ENCODE peak calls at places on chromosomes 5 and 9, in eight cellular contexts. D is AG04450, H is MCF 10A, C is foreskin fibroblast, R is glutamatergic neuron, O is neural progenitor cell, Z is BJ, L is MM.1S. M is an unnamed sample.

GRCh38 chr5:123422433-123423277 is 548 bp downstream of the CEP120 start:
- DNase-seq in D (no peak), H (peak; percentile 56), C (peak; percentile 49), R (no peak), O (peak; percentile 46), Z (no peak), L (peak; percentile 35), M (peak; percentile 44)

GRCh38 chr5:151902215-151902614 is 22.4 kb downstream of the GLRA1 start:
- DNase-seq in D (no peak), H (no peak), C (no peak), R (no peak), O (no peak), Z (no peak), L (no peak), M (peak; percentile 46)

GRCh38 chr9:114033397-114034103 is 44.5 kb downstream of the AMBP start:
- DNase-seq in D (no peak), H (peak; percentile 8), C (peak; percentile 38), R (peak; percentile 61), O (peak; percentile 61), Z (no peak), L (no peak), M (peak; percentile 58)

GRCh38 chr9:4837768-4838546 is 45.2 kb downstream of the RCL1 start:
- DNase-seq in D (peak; percentile 49), H (peak; percentile 78), C (peak; percentile 59), R (no peak), O (no peak), Z (peak; percentile 74), L (no peak), M (no peak)

GRCh38 chr9:21812945-21813568 is 10.6 kb downstream of the MTAP start:
- DNase-seq in D (no peak), H (no peak), C (peak; percentile 89), R (peak; percentile 82), O (peak; percentile 74), Z (no peak), L (peak; percentile 54), M (peak; percentile 52)

GRCh38 chr9:12703996-12704395 is 10.8 kb downstream of the TYRP1 start:
- DNase-seq in D (no peak), H (no peak), C (no peak), R (no peak), O (no peak), Z (no peak), L (no peak), M (no peak)

GRCh38 chr5:168651654-168652053 is 72.5 kb upstream of the PANK3 start:
- DNase-seq in D (no peak), H (peak; percentile 96), C (peak; percentile 91), R (no peak), O (no peak), Z (peak; percentile 49), L (no peak), M (no peak)

GRCh38 chr5:58240286-58240685 is 219.6 kb downstream of the PLK2 start:
- DNase-seq in D (peak; percentile 46), H (peak; percentile 64), C (peak; percentile 74), R (no peak), O (no peak), Z (no peak), L (no peak), M (no peak)

GRCh38 chr9:74810200-74810599 is 77.5 kb downstream of the TRPM6 start:
- DNase-seq in D (no peak), H (no peak), C (no peak), R (no peak), O (no peak), Z (no peak), L (no peak), M (no peak)

GRCh38 chr5:127833999-127834953 is 131.1 kb downstream of the CCDC192 start:
- DNase-seq in D (no peak), H (no peak), C (peak; percentile 55), R (no peak), O (peak; percentile 47), Z (no peak), L (no peak), M (no peak)
- TF ChIP-seq CTCF in D (no peak), H (no peak), C (no peak), R (no peak), O (no peak), Z (no peak), L (peak; percentile 5), M (no peak)

DNA sequence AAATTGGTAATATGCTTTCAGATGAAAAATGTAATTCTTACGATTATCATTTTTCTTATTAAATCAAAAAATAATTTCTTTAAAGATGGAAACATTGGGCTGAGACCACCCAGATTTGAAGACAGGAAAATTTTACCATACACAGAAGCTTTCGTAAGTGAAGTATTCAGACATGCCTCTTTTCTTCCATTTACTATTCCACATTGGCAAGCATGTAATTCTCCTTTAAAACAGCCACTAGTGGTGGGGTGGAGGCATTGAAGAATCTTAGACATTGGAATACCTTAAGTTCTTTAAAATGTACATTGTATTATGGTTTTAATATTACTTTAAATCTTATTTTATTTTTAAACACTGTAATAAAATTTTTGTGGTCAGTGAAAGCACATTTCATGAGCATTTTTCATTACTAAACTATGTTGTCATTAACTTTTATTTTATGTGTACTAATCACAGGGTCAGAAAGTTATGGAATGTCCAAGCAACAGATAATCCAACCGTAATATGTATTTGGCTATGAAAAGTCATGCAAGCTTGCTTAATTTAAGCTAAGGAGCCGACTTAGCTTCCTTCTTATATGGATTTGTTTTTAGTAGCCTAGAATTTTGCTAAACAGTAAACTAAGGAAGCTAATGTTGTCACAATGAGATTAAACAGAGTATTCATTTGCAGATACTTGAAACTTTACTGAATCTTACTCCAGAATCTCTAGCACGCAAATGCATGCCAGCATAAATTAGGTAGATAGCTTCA is 97.4 kb upstream of the ALDH1A1 start:
- DNase-seq in D (no peak), H (no peak), C (peak; percentile 70), R (no peak), O (no peak), Z (peak; percentile 93), L (no peak), M (no peak)
- TF ChIP-seq CTCF in D (no peak), H (no peak), C (peak; percentile 18), R (no peak), O (no peak), Z (peak; percentile 52), L (no peak), M (no peak)

GRCh38 chr9:37523916-37524315 is 38.2 kb downstream of the POLR1E start:
- DNase-seq in D (no peak), H (no peak), C (no peak), R (no peak), O (no peak), Z (no peak), L (no peak), M (no peak)

GRCh38 chr9:37531699-37532098 is 44.5 kb downstream of the FBXO10 start:
- DNase-seq in D (no peak), H (no peak), C (no peak), R (no peak), O (no peak), Z (no peak), L (peak; percentile 84), M (peak; percentile 44)

GRCh38 chr9:37529111-37529510 is 43.4 kb downstream of the POLR1E start:
- DNase-seq in D (no peak), H (peak; percentile 61), C (no peak), R (no peak), O (no peak), Z (no peak), L (peak; percentile 96), M (peak; percentile 76)

GRCh38 chr9:37522971-37523370 is 37.2 kb downstream of the POLR1E start:
- DNase-seq in D (no peak), H (no peak), C (no peak), R (no peak), O (no peak), Z (no peak), L (no peak), M (no peak)

GRCh38 chr9:37528652-37529072 is 42.9 kb downstream of the POLR1E start:
- DNase-seq in D (no peak), H (no peak), C (no peak), R (no peak), O (no peak), Z (no peak), L (peak; percentile 89), M (no peak)
- TF ChIP-seq CTCF in D (no peak), H (no peak), C (no peak), R (no peak), O (no peak), Z (no peak), L (peak; percentile 6), M (no peak)

DNA sequence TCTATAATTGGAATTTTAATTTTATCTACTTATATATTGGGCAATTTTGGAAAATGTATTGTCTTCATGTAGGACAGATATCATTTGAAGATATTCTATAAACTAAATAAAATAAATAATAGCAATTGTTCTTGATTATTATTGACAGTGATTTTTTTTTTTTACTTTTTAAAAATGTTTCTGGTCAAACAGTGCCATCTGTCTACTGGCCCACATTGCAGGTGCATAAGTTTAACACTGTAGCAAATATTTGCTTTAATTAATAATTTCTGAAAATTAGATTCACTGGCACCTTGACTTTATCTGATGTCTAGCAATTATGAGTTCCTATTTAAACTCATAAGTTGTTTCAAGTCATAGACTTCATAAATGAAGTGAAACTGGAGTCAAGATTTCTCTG is 41.1 kb upstream of the ISOC1 start:
- DNase-seq in D (no peak), H (no peak), C (no peak), R (no peak), O (no peak), Z (no peak), L (no peak), M (no peak)
- TF ChIP-seq CTCF in D (no peak), H (no peak), C (no peak), R (no peak), O (no peak), Z (no peak), L (no peak), M (no peak)

DNA sequence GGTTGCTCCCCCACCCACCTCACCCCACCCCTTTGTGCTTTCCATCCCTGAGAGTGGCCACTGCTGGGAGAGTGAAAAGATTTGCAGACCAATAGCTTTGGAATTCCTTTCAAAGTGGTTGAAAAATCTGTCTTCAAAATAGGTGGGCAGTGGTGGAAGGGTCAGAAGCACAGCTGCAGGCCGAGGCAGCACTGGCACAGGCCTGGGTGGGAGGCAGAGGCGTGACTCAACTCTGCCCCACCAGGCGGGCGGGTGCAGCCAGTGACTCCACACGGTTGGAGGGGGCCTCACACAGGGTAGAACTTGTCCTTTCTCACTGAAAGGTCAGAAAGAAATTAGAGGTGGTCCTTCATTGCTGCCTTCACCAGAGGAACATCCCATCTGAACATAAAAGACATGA is 214.9 kb upstream of the TBCA start:
- DNase-seq in D (no peak), H (no peak), C (no peak), R (no peak), O (peak; percentile 60), Z (no peak), L (no peak), M (no peak)
- TF ChIP-seq CTCF in D (no peak), H (no peak), C (no peak), R (no peak), O (peak; percentile 34), Z (no peak), L (no peak), M (no peak)

GRCh38 chr5:150436141-150436680 is 13.3 kb downstream of the RPS14 start:
- DNase-seq in D (peak; percentile 80), H (peak; percentile 89), C (peak; percentile 94), R (peak; percentile 91), O (peak; percentile 95), Z (peak; percentile 27), L (peak; percentile 87), M (peak; percentile 89)
- TF ChIP-seq CTCF in D (peak; percentile 87), H (peak; percentile 94), C (peak; percentile 69), R (peak; percentile 91), O (peak; percentile 91), Z (peak; percentile 80), L (peak; percentile 86), M (peak; percentile 83)